ENCODE peak calls at places on chromosomes 5 and 9, in six cellular contexts. One of them, this sample, is unnamed. For H3K4me1, the result is how much of the 10 kb centered on the place peaks cover.

GRCh38 chr9:137065336-137065967 is 4.9 kb downstream of the SAPCD2 start:
- DNase-seq in HepG2: no peak
- DNase-seq in prostate gland: no peak
- DNase-seq in CD4-positive, alpha-beta memory T cell: no peak
- DNase-seq in HCT116: no peak
- DNase-seq in lower lobe of right lung: no peak
- DNase-seq in this sample: no peak

GRCh38 chr5:134245101-134245604 is 19.3 kb upstream of the PPP2CA start:
- DNase-seq in HepG2: peak
- DNase-seq in prostate gland: no peak
- DNase-seq in CD4-positive, alpha-beta memory T cell: no peak
- DNase-seq in HCT116: no peak
- DNase-seq in lower lobe of right lung: no peak
- DNase-seq in this sample: no peak

GRCh38 chr5:56522972-56523371 is 289.8 kb upstream of the ANKRD55 start:
- DNase-seq in HepG2: no peak
- DNase-seq in prostate gland: no peak
- DNase-seq in CD4-positive, alpha-beta memory T cell: no peak
- DNase-seq in HCT116: no peak
- DNase-seq in lower lobe of right lung: no peak
- DNase-seq in this sample: no peak

GRCh38 chr5:56496581-56497063 is 263.5 kb upstream of the ANKRD55 start:
- DNase-seq in HepG2: no peak
- DNase-seq in prostate gland: no peak
- DNase-seq in CD4-positive, alpha-beta memory T cell: no peak
- DNase-seq in HCT116: no peak
- DNase-seq in lower lobe of right lung: no peak
- DNase-seq in this sample: no peak

GRCh38 chr9:33852216-33852826 is 35.4 kb downstream of the UBE2R2 start:
- DNase-seq in HepG2: peak
- DNase-seq in prostate gland: peak
- DNase-seq in CD4-positive, alpha-beta memory T cell: peak
- DNase-seq in HCT116: peak
- DNase-seq in lower lobe of right lung: peak
- DNase-seq in this sample: peak

GRCh38 chr9:109914280-109915027 is 134.5 kb downstream of the PALM2AKAP2 start:
- DNase-seq in HepG2: no peak
- DNase-seq in prostate gland: no peak
- DNase-seq in CD4-positive, alpha-beta memory T cell: no peak
- DNase-seq in HCT116: no peak
- DNase-seq in lower lobe of right lung: no peak
- DNase-seq in this sample: no peak

GRCh38 chr9:2291980-2292704 is 277.0 kb downstream of the SMARCA2 start:
- DNase-seq in HepG2: no peak
- DNase-seq in prostate gland: peak
- DNase-seq in CD4-positive, alpha-beta memory T cell: no peak
- DNase-seq in HCT116: no peak
- DNase-seq in lower lobe of right lung: no peak
- DNase-seq in this sample: no peak

GRCh38 chr5:64869419-64869818 is 100.7 kb downstream of the CWC27 start:
- DNase-seq in HepG2: no peak
- DNase-seq in prostate gland: no peak
- DNase-seq in CD4-positive, alpha-beta memory T cell: no peak
- DNase-seq in HCT116: peak
- DNase-seq in lower lobe of right lung: no peak
- DNase-seq in this sample: no peak

GRCh38 chr9:88196456-88196855 is 58.2 kb upstream of the SPATA31C2 start:
- DNase-seq in HepG2: no peak
- DNase-seq in prostate gland: no peak
- DNase-seq in CD4-positive, alpha-beta memory T cell: no peak
- DNase-seq in HCT116: no peak
- DNase-seq in lower lobe of right lung: no peak
- DNase-seq in this sample: no peak

GRCh38 chr9:91161465-91162275 is 200.0 kb downstream of the AUH start:
- DNase-seq in HepG2: no peak
- DNase-seq in prostate gland: no peak
- DNase-seq in CD4-positive, alpha-beta memory T cell: no peak
- DNase-seq in HCT116: no peak
- DNase-seq in lower lobe of right lung: no peak
- DNase-seq in this sample: no peak

GRCh38 chr9:100505564-100506159 is 32.7 kb downstream of the TMEFF1 start:
- DNase-seq in HepG2: peak
- DNase-seq in prostate gland: peak
- DNase-seq in CD4-positive, alpha-beta memory T cell: no peak
- DNase-seq in HCT116: peak
- DNase-seq in lower lobe of right lung: peak
- DNase-seq in this sample: no peak

GRCh38 chr5:164191240-164191639 is 685.8 kb downstream of the MAT2B start:
- DNase-seq in HepG2: peak
- DNase-seq in prostate gland: peak
- DNase-seq in CD4-positive, alpha-beta memory T cell: no peak
- DNase-seq in HCT116: no peak
- DNase-seq in lower lobe of right lung: no peak
- DNase-seq in this sample: no peak

GRCh38 chr5:142388696-142389095 is 63.9 kb upstream of the SPRY4 start:
- DNase-seq in HepG2: peak
- DNase-seq in prostate gland: no peak
- DNase-seq in CD4-positive, alpha-beta memory T cell: no peak
- DNase-seq in HCT116: no peak
- DNase-seq in lower lobe of right lung: no peak
- DNase-seq in this sample: no peak

GRCh38 chr5:37637165-37637845 is 202.5 kb downstream of the GDNF start:
- DNase-seq in HepG2: no peak
- DNase-seq in prostate gland: no peak
- DNase-seq in CD4-positive, alpha-beta memory T cell: no peak
- DNase-seq in HCT116: no peak
- DNase-seq in lower lobe of right lung: no peak
- DNase-seq in this sample: no peak

GRCh38 chr5:67206381-67207328 is 10.1 kb upstream of the CD180 start:
- DNase-seq in HepG2: peak
- DNase-seq in prostate gland: peak
- DNase-seq in CD4-positive, alpha-beta memory T cell: peak
- DNase-seq in HCT116: peak
- DNase-seq in lower lobe of right lung: peak
- DNase-seq in this sample: peak

GRCh38 chr9:109244179-109245132 is 76.4 kb downstream of the EPB41L4B start:
- DNase-seq in HepG2: peak
- DNase-seq in prostate gland: peak
- DNase-seq in CD4-positive, alpha-beta memory T cell: peak
- DNase-seq in HCT116: peak
- DNase-seq in lower lobe of right lung: peak
- DNase-seq in this sample: peak

GRCh38 chr5:151155149-151155776 is 2.3 kb downstream of the ANXA6 start:
- DNase-seq in HepG2: no peak
- DNase-seq in prostate gland: no peak
- DNase-seq in CD4-positive, alpha-beta memory T cell: peak
- DNase-seq in HCT116: no peak
- DNase-seq in lower lobe of right lung: no peak
- DNase-seq in this sample: peak

GRCh38 chr5:142441638-142442037 is 116.8 kb upstream of the SPRY4 start:
- DNase-seq in HepG2: no peak
- DNase-seq in prostate gland: no peak
- DNase-seq in CD4-positive, alpha-beta memory T cell: no peak
- DNase-seq in HCT116: peak
- DNase-seq in lower lobe of right lung: no peak
- DNase-seq in this sample: no peak

GRCh38 chr5:1638658-1639400 is 115.1 kb upstream of the LPCAT1 start:
- DNase-seq in HepG2: no peak
- DNase-seq in prostate gland: no peak
- DNase-seq in CD4-positive, alpha-beta memory T cell: no peak
- DNase-seq in HCT116: no peak
- DNase-seq in lower lobe of right lung: peak
- DNase-seq in this sample: no peak

GRCh38 chr5:107290780-107291398 is 379.8 kb downstream of the EFNA5 start:
- DNase-seq in HepG2: no peak
- DNase-seq in prostate gland: no peak
- DNase-seq in CD4-positive, alpha-beta memory T cell: no peak
- DNase-seq in HCT116: no peak
- DNase-seq in lower lobe of right lung: no peak
- DNase-seq in this sample: no peak

GRCh38 chr5:58887721-58888409 is 305.0 kb downstream of the RAB3C start:
- DNase-seq in HepG2: no peak
- DNase-seq in prostate gland: no peak
- DNase-seq in CD4-positive, alpha-beta memory T cell: no peak
- DNase-seq in HCT116: no peak
- DNase-seq in lower lobe of right lung: no peak
- DNase-seq in this sample: no peak

DNA sequence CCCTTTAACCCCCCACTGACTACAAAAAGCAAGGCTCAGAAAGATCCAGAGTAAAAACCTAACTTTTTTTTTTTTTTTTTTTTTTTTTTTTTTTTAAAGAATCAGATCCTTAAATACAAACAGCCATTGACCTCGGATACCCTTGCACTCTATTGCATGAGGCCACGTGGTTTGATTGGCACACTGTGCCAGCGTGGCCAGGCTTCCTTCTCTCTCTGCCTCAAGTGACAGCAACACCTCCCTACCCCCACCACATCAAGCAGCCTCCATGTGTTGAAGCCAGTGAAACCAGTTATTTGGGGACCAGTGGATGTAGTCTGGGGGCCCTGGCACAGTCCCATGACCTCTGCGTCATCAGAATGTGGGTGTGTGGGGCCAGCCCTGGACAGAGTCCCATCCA is 71.4 kb downstream of the OTULIN start:
- DNase-seq in HepG2: no peak
- DNase-seq in prostate gland: no peak
- DNase-seq in CD4-positive, alpha-beta memory T cell: no peak
- DNase-seq in HCT116: no peak
- DNase-seq in lower lobe of right lung: no peak
- DNase-seq in this sample: no peak
- H3K4me1 ChIP-seq in HepG2: under half
- H3K4me1 ChIP-seq in prostate gland: under half
- H3K4me1 ChIP-seq in CD4-positive, alpha-beta memory T cell: under half
- H3K4me1 ChIP-seq in HCT116: under half
- H3K4me1 ChIP-seq in lower lobe of right lung: under half
- H3K4me1 ChIP-seq in this sample: under half

GRCh38 chr5:31033295-31033694 is 160.2 kb upstream of the CDH6 start:
- DNase-seq in HepG2: no peak
- DNase-seq in prostate gland: no peak
- DNase-seq in CD4-positive, alpha-beta memory T cell: no peak
- DNase-seq in HCT116: no peak
- DNase-seq in lower lobe of right lung: no peak
- DNase-seq in this sample: no peak

GRCh38 chr5:31029925-31030324 is 163.6 kb upstream of the CDH6 start:
- DNase-seq in HepG2: no peak
- DNase-seq in prostate gland: no peak
- DNase-seq in CD4-positive, alpha-beta memory T cell: no peak
- DNase-seq in HCT116: no peak
- DNase-seq in lower lobe of right lung: no peak
- DNase-seq in this sample: no peak

GRCh38 chr5:31023105-31023504 is 170.4 kb upstream of the CDH6 start:
- DNase-seq in HepG2: no peak
- DNase-seq in prostate gland: no peak
- DNase-seq in CD4-positive, alpha-beta memory T cell: no peak
- DNase-seq in HCT116: no peak
- DNase-seq in lower lobe of right lung: no peak
- DNase-seq in this sample: no peak

DNA sequence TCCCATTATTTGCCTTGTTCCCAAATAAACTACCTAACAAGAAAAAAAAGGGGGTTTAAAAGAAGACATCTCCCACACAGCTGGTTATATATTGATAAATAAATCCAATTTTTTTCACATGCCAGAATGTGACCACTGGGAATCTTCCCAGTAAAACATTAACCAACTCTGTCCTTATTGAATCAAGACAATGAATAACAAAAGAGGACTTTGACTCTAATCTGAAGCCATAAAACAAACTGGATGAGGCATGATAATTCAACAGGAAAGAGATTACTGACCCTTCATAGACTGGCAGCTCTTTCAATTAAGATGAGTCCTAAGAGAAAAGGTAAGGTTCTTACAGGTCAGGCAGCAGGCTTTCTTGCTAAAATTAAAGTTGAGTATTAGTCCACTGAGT is 165.8 kb upstream of the CDH6 start:
- DNase-seq in HepG2: peak
- DNase-seq in prostate gland: no peak
- DNase-seq in CD4-positive, alpha-beta memory T cell: no peak
- DNase-seq in HCT116: no peak
- DNase-seq in lower lobe of right lung: no peak
- DNase-seq in this sample: no peak
- H3K27ac ChIP-seq in HepG2: no peak
- H3K27ac ChIP-seq in prostate gland: no peak
- H3K27ac ChIP-seq in CD4-positive, alpha-beta memory T cell: no peak
- H3K27ac ChIP-seq in HCT116: no peak
- H3K27ac ChIP-seq in lower lobe of right lung: no peak
- H3K27ac ChIP-seq in this sample: no peak

DNA sequence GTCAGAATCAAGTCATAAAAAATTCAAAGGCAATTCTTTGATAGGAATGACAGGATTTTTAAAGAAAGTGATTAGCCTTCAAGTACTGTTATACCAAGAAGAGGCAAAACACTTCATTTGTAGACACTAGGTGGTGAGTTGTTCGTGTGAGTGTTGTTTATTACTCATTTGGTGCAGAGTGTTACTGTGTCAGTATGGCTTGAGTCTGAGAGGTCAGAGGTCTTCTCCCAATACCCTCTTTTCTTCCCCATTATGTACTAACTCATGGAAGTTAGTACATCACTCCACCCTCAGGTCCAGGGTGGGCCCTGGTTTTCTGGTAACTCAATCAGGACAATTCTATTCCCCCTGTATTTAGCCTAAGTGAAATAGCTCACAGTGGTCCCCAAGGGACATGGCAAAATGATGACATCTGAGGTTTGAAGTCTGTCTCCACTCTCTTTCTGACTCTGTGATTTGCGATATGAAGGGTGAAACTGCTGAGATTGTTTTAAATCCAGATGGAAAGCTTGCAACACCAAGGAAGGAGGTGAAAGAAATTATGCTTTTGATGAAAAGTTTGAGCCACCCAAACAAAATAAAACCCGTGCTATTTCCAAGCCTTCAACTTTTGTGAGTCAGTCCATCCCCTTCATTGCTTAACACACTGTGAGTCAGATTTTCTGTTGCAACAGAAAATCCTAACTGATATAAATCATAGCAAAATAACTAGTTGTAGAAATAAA is 56.8 kb downstream of the NUDT12 start:
- DNase-seq in HepG2: no peak
- DNase-seq in prostate gland: no peak
- DNase-seq in CD4-positive, alpha-beta memory T cell: no peak
- DNase-seq in HCT116: no peak
- DNase-seq in lower lobe of right lung: no peak
- DNase-seq in this sample: no peak
- H3K4me1 ChIP-seq in HepG2: under half
- H3K4me1 ChIP-seq in prostate gland: under half
- H3K4me1 ChIP-seq in CD4-positive, alpha-beta memory T cell: under half
- H3K4me1 ChIP-seq in HCT116: under half
- H3K4me1 ChIP-seq in lower lobe of right lung: under half
- H3K4me1 ChIP-seq in this sample: under half

GRCh38 chr9:13491493-13492424 is 212.3 kb upstream of the MPDZ start:
- DNase-seq in HepG2: no peak
- DNase-seq in prostate gland: peak
- DNase-seq in CD4-positive, alpha-beta memory T cell: no peak
- DNase-seq in HCT116: no peak
- DNase-seq in lower lobe of right lung: no peak
- DNase-seq in this sample: no peak
- H3K27ac ChIP-seq in HepG2: no peak
- H3K27ac ChIP-seq in prostate gland: peak
- H3K27ac ChIP-seq in CD4-positive, alpha-beta memory T cell: no peak
- H3K27ac ChIP-seq in HCT116: no peak
- H3K27ac ChIP-seq in lower lobe of right lung: no peak
- H3K27ac ChIP-seq in this sample: no peak

GRCh38 chr9:117551171-117551570 is 136.3 kb upstream of the ASTN2 start:
- DNase-seq in HepG2: no peak
- DNase-seq in prostate gland: no peak
- DNase-seq in CD4-positive, alpha-beta memory T cell: no peak
- DNase-seq in HCT116: no peak
- DNase-seq in lower lobe of right lung: no peak
- DNase-seq in this sample: no peak
- H3K4me1 ChIP-seq in HepG2: under half
- H3K4me1 ChIP-seq in prostate gland: under half
- H3K4me1 ChIP-seq in CD4-positive, alpha-beta memory T cell: under half
- H3K4me1 ChIP-seq in HCT116: under half
- H3K4me1 ChIP-seq in lower lobe of right lung: under half
- H3K4me1 ChIP-seq in this sample: under half